ENCODE peak calls at places on chromosomes 5 and 9, in four cellular contexts. One of them, this sample, is unnamed.

GRCh38 chr9:76394896-76395244 is 644 bp upstream of the RFK start:
- DNase-seq in K562: peak
- DNase-seq in A549: peak
- DNase-seq in GM12878: peak
- DNase-seq in this sample: peak

GRCh38 chr9:128091144-128091543 is 23.1 kb downstream of the SLC25A25 start:
- DNase-seq in K562: no peak
- DNase-seq in A549: no peak
- DNase-seq in GM12878: no peak
- DNase-seq in this sample: no peak

GRCh38 chr5:15577132-15577531 is 77.2 kb downstream of the FBXL7 start:
- DNase-seq in K562: no peak
- DNase-seq in A549: no peak
- DNase-seq in GM12878: no peak
- DNase-seq in this sample: no peak

GRCh38 chr5:79750611-79751510 is 61.2 kb downstream of the CMYA5 start:
- DNase-seq in K562: no peak
- DNase-seq in A549: no peak
- DNase-seq in GM12878: no peak
- DNase-seq in this sample: no peak

GRCh38 chr5:38557309-38557710 is 864 bp upstream of the LIFR start:
- DNase-seq in K562: peak
- DNase-seq in A549: no peak
- DNase-seq in GM12878: no peak
- DNase-seq in this sample: no peak

GRCh38 chr5:41794478-41794877 is 75.7 kb downstream of the OXCT1 start:
- DNase-seq in K562: peak
- DNase-seq in A549: peak
- DNase-seq in GM12878: no peak
- DNase-seq in this sample: peak

GRCh38 chr9:121930970-121931369 is 162.1 kb downstream of the TTLL11 start:
- DNase-seq in K562: no peak
- DNase-seq in A549: no peak
- DNase-seq in GM12878: no peak
- DNase-seq in this sample: no peak

GRCh38 chr9:85600675-85601263 is 141.0 kb downstream of the AGTPBP1 start:
- DNase-seq in K562: no peak
- DNase-seq in A549: no peak
- DNase-seq in GM12878: no peak
- DNase-seq in this sample: no peak

GRCh38 chr9:11722957-11723356 is 970.2 kb upstream of the TYRP1 start:
- DNase-seq in K562: no peak
- DNase-seq in A549: no peak
- DNase-seq in GM12878: no peak
- DNase-seq in this sample: no peak

GRCh38 chr5:144203750-144204596 is 33.3 kb downstream of the KCTD16 start:
- DNase-seq in K562: peak
- DNase-seq in A549: peak
- DNase-seq in GM12878: no peak
- DNase-seq in this sample: peak

GRCh38 chr9:81826541-81826906 is 101.7 kb upstream of the SPATA31D4 start:
- DNase-seq in K562: no peak
- DNase-seq in A549: no peak
- DNase-seq in GM12878: no peak
- DNase-seq in this sample: no peak

GRCh38 chr9:77926314-77926959 is 105.2 kb downstream of the GNAQ start:
- DNase-seq in K562: no peak
- DNase-seq in A549: peak
- DNase-seq in GM12878: no peak
- DNase-seq in this sample: no peak

GRCh38 chr5:54120473-54120872 is 189.9 kb downstream of the ARL15 start:
- DNase-seq in K562: no peak
- DNase-seq in A549: no peak
- DNase-seq in GM12878: no peak
- DNase-seq in this sample: no peak

GRCh38 chr5:43616535-43616934 is 13.6 kb downstream of the NNT start:
- DNase-seq in K562: no peak
- DNase-seq in A549: no peak
- DNase-seq in GM12878: no peak
- DNase-seq in this sample: no peak

GRCh38 chr9:136081113-136081825 is 13.8 kb downstream of the NACC2 start:
- DNase-seq in K562: no peak
- DNase-seq in A549: no peak
- DNase-seq in GM12878: no peak
- DNase-seq in this sample: no peak

GRCh38 chr9:85743290-85744128 is 1.8 kb upstream of the AGTPBP1 start:
- DNase-seq in K562: peak
- DNase-seq in A549: peak
- DNase-seq in GM12878: no peak
- DNase-seq in this sample: peak

GRCh38 chr5:112146323-112146848 is 272.7 kb downstream of the EPB41L4A start:
- DNase-seq in K562: no peak
- DNase-seq in A549: no peak
- DNase-seq in GM12878: peak
- DNase-seq in this sample: no peak

GRCh38 chr9:131585375-131585774 is 40.1 kb downstream of the PRRT1B start:
- DNase-seq in K562: no peak
- DNase-seq in A549: no peak
- DNase-seq in GM12878: no peak
- DNase-seq in this sample: no peak

GRCh38 chr9:120265791-120266190 is 314.2 kb downstream of the CDK5RAP2 start:
- DNase-seq in K562: no peak
- DNase-seq in A549: no peak
- DNase-seq in GM12878: no peak
- DNase-seq in this sample: no peak

GRCh38 chr5:72137826-72138409 is 30.6 kb downstream of the MAP1B start:
- DNase-seq in K562: no peak
- DNase-seq in A549: no peak
- DNase-seq in GM12878: no peak
- DNase-seq in this sample: peak

GRCh38 chr9:113274474-113275146 is 762 bp downstream of the CDC26 start:
- DNase-seq in K562: peak
- DNase-seq in A549: peak
- DNase-seq in GM12878: peak
- DNase-seq in this sample: peak

GRCh38 chr5:27450607-27451006 is 412.2 kb upstream of the CDH9 start:
- DNase-seq in K562: no peak
- DNase-seq in A549: peak
- DNase-seq in GM12878: no peak
- DNase-seq in this sample: no peak

GRCh38 chr9:23081377-23081776 is 634.8 kb downstream of the DMRTA1 start:
- DNase-seq in K562: no peak
- DNase-seq in A549: no peak
- DNase-seq in GM12878: no peak
- DNase-seq in this sample: no peak

GRCh38 chr9:128901379-128901778 is 19.4 kb upstream of the PHYHD1 start:
- DNase-seq in K562: no peak
- DNase-seq in A549: no peak
- DNase-seq in GM12878: no peak
- DNase-seq in this sample: no peak

GRCh38 chr5:109812698-109813097 is 123.0 kb downstream of the MAN2A1 start:
- DNase-seq in K562: no peak
- DNase-seq in A549: no peak
- DNase-seq in GM12878: no peak
- DNase-seq in this sample: no peak

GRCh38 chr9:38096238-38096805 is 27.3 kb upstream of the SHB start:
- DNase-seq in K562: no peak
- DNase-seq in A549: no peak
- DNase-seq in GM12878: no peak
- DNase-seq in this sample: no peak

GRCh38 chr5:57824047-57824446 is 341.4 kb upstream of the ACTBL2 start:
- DNase-seq in K562: no peak
- DNase-seq in A549: peak
- DNase-seq in GM12878: no peak
- DNase-seq in this sample: no peak

GRCh38 chr5:161530700-161531099 is 15.8 kb downstream of the GABRB2 start:
- DNase-seq in K562: no peak
- DNase-seq in A549: no peak
- DNase-seq in GM12878: no peak
- DNase-seq in this sample: no peak
- TF ChIP-seq POLR2AphosphoS2 in K562: no peak
- TF ChIP-seq POLR2AphosphoS2 in A549: no peak
- TF ChIP-seq POLR2AphosphoS2 in GM12878: no peak
- TF ChIP-seq POLR2AphosphoS2 in this sample: no peak

GRCh38 chr9:83537331-83538171 is 650 bp downstream of the FRMD3 start:
- DNase-seq in K562: no peak
- DNase-seq in A549: peak
- DNase-seq in GM12878: no peak
- DNase-seq in this sample: no peak
- TF ChIP-seq POLR2AphosphoS2 in K562: no peak
- TF ChIP-seq POLR2AphosphoS2 in A549: no peak
- TF ChIP-seq POLR2AphosphoS2 in GM12878: no peak
- TF ChIP-seq POLR2AphosphoS2 in this sample: no peak

DNA sequence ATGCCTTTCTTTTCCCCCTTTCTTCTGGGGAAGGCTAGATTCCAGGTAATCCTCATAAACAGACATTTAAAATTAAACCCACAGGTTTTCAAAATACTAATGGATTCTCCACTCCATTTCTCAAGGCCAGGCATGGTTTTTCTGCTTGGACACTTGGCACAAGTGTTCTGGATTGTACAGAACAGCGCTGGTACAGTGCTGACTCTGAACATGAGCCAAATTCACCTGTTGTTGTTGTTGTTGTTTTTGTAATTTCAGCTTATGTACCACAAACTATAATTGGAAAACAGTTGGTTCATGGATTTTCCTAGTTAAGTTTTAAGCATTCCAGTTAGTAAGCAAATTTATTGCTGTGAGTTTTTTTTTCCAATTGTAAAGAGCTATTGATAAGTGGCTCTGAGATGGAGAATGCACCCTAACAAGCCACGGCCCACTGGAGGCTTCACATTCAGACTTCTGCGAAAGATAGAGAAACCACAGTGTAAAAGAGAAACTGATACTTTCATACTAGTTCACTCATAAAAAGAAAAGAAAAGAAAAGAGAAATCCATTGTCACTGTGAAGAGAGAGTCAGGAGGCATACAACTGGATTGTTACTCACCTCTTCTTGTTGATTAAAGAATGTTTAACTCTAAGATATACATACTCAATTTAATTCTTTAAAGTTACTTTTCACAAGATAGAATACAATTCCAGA is 16.2 kb upstream of the ITGA1 start:
- DNase-seq in K562: no peak
- DNase-seq in A549: no peak
- DNase-seq in GM12878: no peak
- DNase-seq in this sample: no peak
- TF ChIP-seq POLR2AphosphoS2 in K562: no peak
- TF ChIP-seq POLR2AphosphoS2 in A549: no peak
- TF ChIP-seq POLR2AphosphoS2 in GM12878: no peak
- TF ChIP-seq POLR2AphosphoS2 in this sample: no peak

DNA sequence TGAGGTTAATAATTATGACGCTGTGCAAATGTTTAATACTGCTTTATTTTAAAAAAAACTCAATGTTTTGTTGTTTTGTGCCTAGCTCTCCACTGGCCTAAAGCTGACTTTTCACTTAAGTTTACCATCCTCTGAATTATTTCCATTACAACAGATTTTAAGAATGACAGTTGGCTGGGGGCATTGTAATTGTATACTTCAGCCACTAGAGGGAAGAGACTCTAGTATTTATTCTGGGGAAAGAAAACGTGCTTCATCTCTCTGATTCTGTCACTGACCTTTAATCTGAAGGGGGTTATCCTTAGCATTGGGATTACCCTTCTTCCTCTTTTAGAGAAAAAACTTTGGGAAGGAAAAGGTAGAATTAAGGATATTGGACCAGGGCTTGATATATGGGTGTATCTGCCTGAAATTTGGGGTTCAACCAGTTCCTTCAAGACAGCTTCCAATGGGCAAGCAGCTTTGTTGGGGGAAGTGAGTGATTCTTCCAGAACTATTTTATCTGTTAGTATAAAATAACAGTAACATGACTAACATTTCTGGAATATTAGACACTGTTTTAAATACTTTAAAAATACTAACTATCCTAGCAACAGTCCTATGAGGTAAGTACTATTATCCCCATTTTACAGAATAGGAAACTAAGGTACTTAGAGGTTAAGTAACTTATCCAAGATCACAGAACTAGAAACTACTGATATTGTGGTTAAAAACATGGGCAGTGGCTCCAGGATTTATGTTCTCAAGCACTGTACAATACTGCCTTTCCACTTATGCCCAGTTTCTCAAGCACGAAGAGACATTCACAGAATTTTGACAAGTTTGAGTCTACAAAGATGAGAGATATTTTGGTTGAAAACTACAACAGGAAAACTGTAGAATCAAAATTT is 208.4 kb downstream of the CD180 start:
- DNase-seq in K562: peak
- DNase-seq in A549: peak
- DNase-seq in GM12878: no peak
- DNase-seq in this sample: peak
- TF ChIP-seq POLR2AphosphoS2 in K562: no peak
- TF ChIP-seq POLR2AphosphoS2 in A549: no peak
- TF ChIP-seq POLR2AphosphoS2 in GM12878: no peak
- TF ChIP-seq POLR2AphosphoS2 in this sample: no peak

GRCh38 chr9:125559194-125559593 is 147.8 kb downstream of the MAPKAP1 start:
- DNase-seq in K562: no peak
- DNase-seq in A549: no peak
- DNase-seq in GM12878: no peak
- DNase-seq in this sample: no peak
- TF ChIP-seq POLR2AphosphoS2 in K562: no peak
- TF ChIP-seq POLR2AphosphoS2 in A549: no peak
- TF ChIP-seq POLR2AphosphoS2 in GM12878: no peak
- TF ChIP-seq POLR2AphosphoS2 in this sample: no peak

GRCh38 chr5:140570488-140570887 is 5.9 kb downstream of the SLC35A4 start:
- DNase-seq in K562: no peak
- DNase-seq in A549: no peak
- DNase-seq in GM12878: no peak
- DNase-seq in this sample: no peak
- TF ChIP-seq POLR2AphosphoS2 in K562: no peak
- TF ChIP-seq POLR2AphosphoS2 in A549: no peak
- TF ChIP-seq POLR2AphosphoS2 in GM12878: no peak
- TF ChIP-seq POLR2AphosphoS2 in this sample: no peak

DNA sequence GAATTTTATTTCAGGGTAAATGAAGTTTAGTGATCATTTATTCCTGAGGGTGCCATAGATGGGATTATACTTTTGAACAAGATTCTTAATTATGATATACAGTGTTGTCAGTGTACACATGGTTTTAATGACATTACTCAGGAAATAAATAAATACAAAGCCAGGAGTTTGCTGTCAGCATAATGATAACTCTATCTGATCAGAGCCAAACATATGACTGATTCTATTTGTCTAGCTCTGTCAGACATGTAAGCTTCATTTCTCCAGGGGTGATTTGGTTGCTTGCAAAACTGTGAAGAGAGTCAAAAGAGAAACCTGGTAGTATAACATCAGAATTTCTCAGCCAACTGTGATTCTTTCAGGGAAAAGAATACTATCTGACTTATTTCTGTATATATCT is 1425.8 kb upstream of the C9orf72 start:
- DNase-seq in K562: no peak
- DNase-seq in A549: no peak
- DNase-seq in GM12878: no peak
- DNase-seq in this sample: no peak
- TF ChIP-seq POLR2AphosphoS2 in K562: no peak
- TF ChIP-seq POLR2AphosphoS2 in A549: no peak
- TF ChIP-seq POLR2AphosphoS2 in GM12878: no peak
- TF ChIP-seq POLR2AphosphoS2 in this sample: no peak